ENCODE peak calls at places on chromosomes 4 and X, in seven cellular contexts. J, R, Q, E, F, L and H are unnamed samples. For H3K9me2, the result is how much of the 10 kb centered on the place peaks cover.

GRCh38 chr4:2510351-2511259 is 25.8 kb upstream of the FAM193A start:
- DNase-seq in J (no peak), R (no peak), Q (no peak), E (no peak), F (no peak), L (no peak), H (no peak)

GRCh38 chr4:75248770-75249467 is 265.3 kb downstream of the RCHY1 start:
- DNase-seq in J (no peak), R (no peak), Q (peak), E (no peak), F (peak), L (no peak), H (no peak)

GRCh38 chr4:2814627-2815026 is 21.7 kb downstream of the SH3BP2 start:
- DNase-seq in J (no peak), R (no peak), Q (no peak), E (no peak), F (no peak), L (no peak), H (no peak)

GRCh38 chrX:40908026-40908425 is 172.7 kb upstream of the MED14 start:
- DNase-seq in J (no peak), R (peak), Q (no peak), E (no peak), F (no peak), L (no peak), H (no peak)

GRCh38 chr4:53586121-53586816 is 5.0 kb downstream of the LNX1 start:
- DNase-seq in J (peak), R (peak), Q (no peak), E (no peak), F (no peak), L (no peak), H (no peak)

GRCh38 chr4:133146574-133147198 is 2.4 kb upstream of the PCDH10 start:
- DNase-seq in J (no peak), R (peak), Q (no peak), E (peak), F (peak), L (peak), H (no peak)

GRCh38 chrX:49915352-49916222 is 6.8 kb upstream of the CLCN5 start:
- DNase-seq in J (peak), R (peak), Q (no peak), E (peak), F (peak), L (peak), H (peak)

GRCh38 chr4:189974056-189974455 is 33.4 kb downstream of the FRG1 start:
- DNase-seq in J (peak), R (peak), Q (no peak), E (peak), F (no peak), L (peak), H (peak)

GRCh38 chr4:7007944-7008343 is 35.2 kb upstream of the TADA2B start:
- DNase-seq in J (no peak), R (no peak), Q (no peak), E (peak), F (no peak), L (no peak), H (peak)

GRCh38 chr4:185933078-185933581 is 121.1 kb upstream of the SORBS2 start:
- DNase-seq in J (no peak), R (peak), Q (no peak), E (no peak), F (no peak), L (no peak), H (no peak)

GRCh38 chr4:138952405-138952804 is 63.2 kb upstream of the NOCT start:
- DNase-seq in J (no peak), R (peak), Q (no peak), E (no peak), F (no peak), L (no peak), H (no peak)

GRCh38 chr4:138951764-138952163 is 63.8 kb upstream of the NOCT start:
- DNase-seq in J (no peak), R (no peak), Q (no peak), E (no peak), F (no peak), L (no peak), H (no peak)

GRCh38 chr4:138957302-138957701 is 58.3 kb upstream of the NOCT start:
- DNase-seq in J (no peak), R (no peak), Q (no peak), E (no peak), F (no peak), L (no peak), H (no peak)

GRCh38 chr4:138949866-138950265 is 65.7 kb upstream of the NOCT start:
- DNase-seq in J (no peak), R (no peak), Q (no peak), E (no peak), F (no peak), L (no peak), H (no peak)

DNA sequence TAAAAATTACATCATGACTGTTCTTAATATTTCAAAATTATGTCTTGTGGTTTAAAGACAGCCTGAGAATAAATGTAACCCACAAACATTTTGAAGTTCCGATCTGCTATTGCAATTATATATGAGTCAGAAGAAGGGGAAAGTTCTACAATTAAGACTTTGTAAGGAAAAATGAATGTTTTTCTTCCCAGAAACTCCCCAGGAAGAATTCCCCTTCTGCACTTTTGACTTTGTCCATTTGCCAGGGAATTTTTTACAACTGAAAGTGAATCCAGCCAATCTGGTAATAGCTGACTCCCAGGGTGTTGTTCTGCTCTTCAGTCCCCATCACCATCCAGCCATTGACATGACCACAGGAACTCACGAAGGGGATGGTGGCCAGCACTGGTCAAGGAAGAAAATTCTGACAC is 61.6 kb upstream of the NOCT start:
- DNase-seq in J (no peak), R (peak), Q (peak), E (no peak), F (no peak), L (no peak), H (no peak)
- H3K9me2 ChIP-seq in J (under half), R (under half), Q (under half), E (under half), F (under half), L (under half), H (under half)

GRCh38 chrX:30538271-30538670 is 39.3 kb downstream of the TASL start:
- DNase-seq in J (no peak), R (no peak), Q (no peak), E (no peak), F (no peak), L (no peak), H (no peak)
- H3K27ac ChIP-seq in J (no peak), R (no peak), Q (no peak), E (no peak), F (no peak), L (no peak), H (no peak)

GRCh38 chr4:70873216-70873615 is 29.0 kb upstream of the MOB1B start:
- DNase-seq in J (no peak), R (no peak), Q (no peak), E (no peak), F (no peak), L (no peak), H (no peak)

GRCh38 chr4:70868778-70869177 is 29.1 kb upstream of the GRSF1 start:
- DNase-seq in J (no peak), R (no peak), Q (no peak), E (peak), F (no peak), L (no peak), H (no peak)

GRCh38 chr4:70877539-70877938 is 24.6 kb upstream of the MOB1B start:
- DNase-seq in J (no peak), R (no peak), Q (no peak), E (no peak), F (no peak), L (no peak), H (no peak)

DNA sequence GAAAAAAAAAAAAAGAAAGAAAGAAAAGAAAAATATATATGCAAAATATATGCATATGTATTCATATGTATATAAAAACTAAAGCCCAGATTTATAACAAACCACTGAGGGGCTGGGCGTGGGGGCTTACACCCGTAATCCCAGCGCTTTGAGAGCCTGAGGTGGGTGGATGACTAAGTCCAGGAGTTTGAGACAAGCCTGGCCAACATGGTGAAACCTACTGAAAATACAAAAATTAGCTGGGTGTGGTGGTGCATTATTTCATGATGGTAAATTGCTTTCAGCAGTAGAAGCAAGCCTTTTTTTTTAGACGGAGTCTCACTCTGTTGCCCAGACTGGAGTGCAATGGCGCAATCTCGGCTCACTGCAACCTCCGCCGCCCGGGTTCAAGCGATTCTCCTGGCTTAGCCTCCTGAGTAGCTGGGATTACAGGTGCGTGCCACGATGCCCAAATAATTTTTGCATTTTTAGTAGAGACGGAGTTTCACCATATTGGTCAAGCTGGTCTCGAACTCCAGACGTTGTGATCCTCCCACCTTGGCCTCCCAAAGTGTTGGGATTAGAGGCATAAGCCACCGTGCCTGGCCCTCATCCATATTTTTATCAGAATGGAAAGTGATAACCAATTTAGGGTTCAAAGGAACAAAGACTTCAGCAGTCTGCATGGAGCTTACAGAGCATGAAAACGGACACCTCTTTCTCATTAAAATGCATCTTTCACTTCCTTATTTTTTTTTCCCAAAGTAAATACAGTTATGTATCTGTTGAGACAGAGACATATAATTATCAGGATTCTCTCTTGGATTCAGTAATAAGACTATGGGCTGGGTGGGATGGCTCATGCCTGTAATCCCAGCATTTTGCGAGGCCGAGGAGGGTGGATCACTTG is 27.7 kb upstream of the MOB1B start:
- DNase-seq in J (peak), R (no peak), Q (no peak), E (no peak), F (no peak), L (no peak), H (peak)
- H3K4me2 ChIP-seq in J (peak), R (no peak), Q (no peak), E (no peak), F (no peak), L (no peak), H (peak)

DNA sequence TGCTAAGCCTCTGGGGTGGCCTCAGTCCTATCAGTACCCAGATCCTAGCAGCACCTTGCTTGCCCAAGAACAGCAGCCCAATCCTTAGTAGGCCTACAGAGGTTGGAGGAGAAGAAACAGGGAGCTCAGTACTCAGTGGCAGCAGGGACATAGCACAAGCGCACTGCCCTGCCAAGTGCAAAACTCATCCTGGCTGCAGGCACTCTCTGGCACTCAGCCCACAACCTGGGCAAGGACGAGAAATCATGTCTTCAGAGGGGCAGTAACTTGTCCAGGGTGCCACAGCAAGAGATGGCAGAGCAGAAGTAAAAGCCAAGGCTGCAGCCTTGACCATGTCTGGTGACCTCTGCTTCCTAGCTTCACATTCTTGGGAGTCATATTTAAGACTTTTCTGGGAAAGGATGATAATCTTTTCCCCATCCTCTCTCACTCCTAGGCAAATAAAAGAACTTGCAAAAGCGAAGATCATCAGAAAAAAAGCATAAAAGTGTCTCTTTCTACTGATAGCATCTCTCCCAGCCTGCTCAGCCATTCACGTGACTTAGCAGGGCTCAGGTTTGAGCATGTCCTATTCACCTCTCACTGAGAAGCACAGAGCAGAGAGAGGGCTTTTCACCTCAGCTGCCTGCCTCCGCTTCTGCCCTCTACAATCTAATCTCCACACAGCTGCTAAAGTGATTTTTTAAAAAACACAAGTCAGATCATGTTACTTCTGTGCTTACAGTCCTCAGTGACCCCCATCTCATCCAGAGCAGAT is 37.2 kb upstream of the MAGEA4 start:
- DNase-seq in J (no peak), R (no peak), Q (no peak), E (no peak), F (no peak), L (no peak), H (no peak)
- H3K9me2 ChIP-seq in J (under half), R (under half), Q (under half), E (under half), F (under half), L (under half), H (under half)

DNA sequence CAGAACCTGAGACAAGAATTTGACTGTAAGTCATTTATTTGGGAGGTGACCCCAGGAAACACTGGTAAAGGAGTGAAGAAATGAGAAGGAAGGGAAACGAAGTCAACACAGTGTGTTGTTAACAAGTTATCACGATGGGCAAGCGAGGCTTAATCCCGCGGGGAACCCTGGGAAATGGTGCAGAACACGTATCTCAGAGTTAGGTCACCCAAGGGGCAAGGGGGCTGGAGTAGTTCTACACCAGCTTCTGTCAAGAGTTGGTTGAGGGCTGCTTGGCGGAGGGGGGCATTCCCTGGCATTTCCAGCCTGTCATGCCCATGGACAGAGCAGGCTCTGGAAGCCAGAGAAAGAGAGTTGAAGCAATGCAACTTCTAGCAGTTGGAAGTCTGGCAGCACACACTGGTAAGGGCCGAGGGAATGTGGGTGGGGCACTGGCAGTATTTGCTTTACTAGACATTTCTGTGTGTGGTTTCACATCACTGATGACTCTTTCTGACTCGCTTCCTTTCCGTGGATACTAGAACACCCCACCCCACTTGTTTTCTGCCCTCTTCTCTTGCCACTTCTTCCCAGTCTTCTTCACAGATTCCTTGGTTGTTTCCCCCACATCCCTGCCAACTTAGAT is 52.2 kb upstream of the ADGRG2 start:
- DNase-seq in J (no peak), R (peak), Q (peak), E (no peak), F (peak), L (no peak), H (no peak)
- H3K27ac ChIP-seq in J (no peak), R (no peak), Q (no peak), E (no peak), F (no peak), L (no peak), H (no peak)

DNA sequence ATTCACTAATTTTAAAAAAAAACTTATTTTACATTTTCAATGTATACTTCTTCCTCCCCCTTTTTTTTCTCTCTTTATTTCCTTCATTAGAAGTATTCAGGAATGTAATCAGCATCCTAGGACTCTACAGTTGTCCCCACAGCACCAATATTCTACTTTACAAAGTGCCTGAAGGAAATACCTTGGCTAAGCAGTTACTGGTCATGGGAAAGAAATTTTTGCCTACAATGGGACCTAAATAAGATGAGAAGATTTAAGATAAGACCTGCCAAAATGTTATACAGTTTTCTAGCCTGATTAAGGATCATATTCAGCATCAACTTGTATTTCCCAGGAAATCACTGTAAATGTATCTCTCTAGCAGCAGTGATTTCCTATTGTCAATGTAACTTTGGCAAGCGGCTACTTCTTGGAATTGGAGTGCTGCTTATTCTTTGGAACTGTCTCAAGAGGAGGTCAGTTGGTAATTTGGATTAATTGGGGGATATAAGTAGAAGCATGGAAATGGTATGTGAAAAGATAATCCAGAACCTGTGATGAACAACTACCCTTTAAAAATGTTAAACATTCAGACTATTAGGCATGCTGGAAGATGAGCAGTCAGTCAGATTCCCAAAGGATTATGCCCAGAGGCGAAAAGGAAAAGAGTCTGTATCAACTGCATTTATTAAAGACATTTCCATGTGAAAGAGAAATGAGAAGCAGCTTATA is 62.7 kb downstream of the SEC24D start:
- DNase-seq in J (no peak), R (peak), Q (no peak), E (no peak), F (no peak), L (no peak), H (no peak)
- H3K4me2 ChIP-seq in J (no peak), R (peak), Q (no peak), E (no peak), F (no peak), L (peak), H (no peak)

DNA sequence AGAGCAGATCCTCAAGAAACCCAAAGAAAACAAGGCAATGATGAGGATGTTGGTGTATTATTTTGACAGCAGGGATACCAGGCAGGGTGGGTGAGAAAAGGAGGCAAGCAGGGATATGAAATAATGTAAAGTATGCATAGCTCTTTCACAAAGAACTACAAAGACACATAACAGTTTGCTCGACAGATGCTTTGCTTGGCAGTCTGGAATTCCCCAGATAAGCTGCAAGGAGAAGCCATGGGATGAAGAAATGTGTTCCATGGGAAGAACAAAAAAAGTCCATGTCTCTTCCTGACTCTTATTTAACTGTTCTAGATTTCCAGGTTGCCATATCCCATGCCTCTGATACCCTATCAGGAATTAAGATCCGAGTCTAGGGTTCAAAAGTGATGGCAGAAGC is 75.4 kb downstream of the FAM13A start:
- DNase-seq in J (no peak), R (no peak), Q (no peak), E (no peak), F (no peak), L (no peak), H (no peak)
- H3K9me2 ChIP-seq in J (under half), R (under half), Q (under half), E (under half), F (under half), L (under half), H (under half)

DNA sequence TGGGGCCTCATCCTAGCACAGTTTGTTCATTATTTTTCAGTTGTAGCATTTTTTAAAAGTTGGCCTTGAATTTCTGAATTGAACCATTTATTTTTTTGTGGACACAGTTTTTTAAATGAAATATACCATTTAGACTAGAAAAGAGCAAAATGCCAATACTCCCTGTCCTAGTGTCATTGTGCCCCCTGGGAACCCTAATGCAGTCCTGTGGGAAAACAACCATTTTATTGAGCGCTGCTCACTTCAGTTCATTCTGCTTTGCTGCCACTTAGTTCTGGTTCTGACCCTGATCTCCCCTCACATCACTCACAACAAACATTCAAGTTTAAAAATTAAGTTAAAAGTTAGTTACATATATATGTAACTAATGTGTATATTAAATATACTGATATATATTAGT is 5.4 kb downstream of the NFKB1 start:
- DNase-seq in J (no peak), R (no peak), Q (no peak), E (no peak), F (no peak), L (no peak), H (no peak)
- H3K27ac ChIP-seq in J (no peak), R (no peak), Q (no peak), E (no peak), F (no peak), L (no peak), H (no peak)

GRCh38 chrX:114365045-114365834 is 218.6 kb upstream of the HTR2C start:
- DNase-seq in J (no peak), R (no peak), Q (no peak), E (no peak), F (no peak), L (no peak), H (no peak)

GRCh38 chrX:114361076-114361475 is 222.8 kb upstream of the HTR2C start:
- DNase-seq in J (no peak), R (no peak), Q (no peak), E (no peak), F (no peak), L (no peak), H (no peak)

DNA sequence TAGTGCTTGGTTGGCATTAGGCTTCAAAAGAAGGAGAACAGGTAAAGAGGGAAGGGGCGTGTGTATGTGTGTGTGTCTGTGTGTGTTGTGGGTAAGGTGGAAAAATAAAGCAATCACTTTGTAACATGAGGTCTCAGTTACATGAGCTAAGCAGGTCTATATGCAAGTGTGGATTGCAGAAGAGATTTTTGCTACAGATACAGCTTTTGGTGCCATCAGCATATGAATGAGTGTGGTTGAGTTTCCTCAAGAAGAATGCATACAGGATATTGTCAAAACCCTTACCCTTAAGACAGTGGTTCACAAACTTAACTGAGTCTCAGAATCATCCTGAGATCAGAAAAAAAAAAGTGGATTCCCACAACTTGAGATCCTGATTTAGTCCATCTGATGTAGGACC is 220.5 kb upstream of the HTR2C start:
- DNase-seq in J (no peak), R (no peak), Q (no peak), E (peak), F (no peak), L (no peak), H (no peak)
- H3K4me2 ChIP-seq in J (no peak), R (no peak), Q (no peak), E (no peak), F (no peak), L (no peak), H (no peak)